ENCODE peak calls at places on chromosomes 7 and 10, in four cellular contexts. N is left ventricle myocardium inferior, L is CD14-positive monocyte, G is hepatocyte. E is an unnamed sample.

GRCh38 chr7:98285132-98286092 is 3.9 kb downstream of the BRI3 start:
- DNase-seq in L (no peak), G (no peak), N (no peak), E (no peak)

GRCh38 chr7:130268463-130269317 is 2.0 kb downstream of the CPA2 start:
- DNase-seq in G (no peak), N (no peak), L (no peak), E (no peak)

GRCh38 chr7:43586251-43586900 is 3.5 kb downstream of the STK17A start:
- DNase-seq in G (no peak), N (no peak), L (no peak), E (no peak)

GRCh38 chr10:3043512-3044368 is 23.6 kb upstream of the PFKP start:
- DNase-seq in G (peak; percentile 83), N (peak; percentile 52), L (no peak), E (no peak)

GRCh38 chr7:64875258-64875657 is 27.8 kb upstream of the ZNF273 start:
- DNase-seq in L (no peak), N (no peak), G (no peak), E (no peak)

GRCh38 chr7:95749044-95749443 is 23.3 kb upstream of the DYNC1I1 start:
- DNase-seq in G (no peak), N (no peak), L (no peak), E (no peak)

GRCh38 chr7:82247814-82248433 is 195.7 kb downstream of the CACNA2D1 start:
- DNase-seq in G (no peak), L (no peak), N (no peak), E (no peak)

GRCh38 chr7:17774701-17775288 is 165.5 kb downstream of the SNX13 start:
- DNase-seq in N (no peak), G (no peak), L (no peak), E (no peak)

GRCh38 chr7:73770002-73770859 is at the start of gene CLDN3:
- DNase-seq in G (peak; percentile 94), N (no peak), L (no peak), E (peak; percentile 95)

GRCh38 chr7:157538735-157539134 is 201.9 kb downstream of the DNAJB6 start:
- DNase-seq in N (no peak), G (no peak), L (no peak), E (no peak)

GRCh38 chr7:153413199-153413539 is 639.0 kb upstream of the DPP6 start:
- DNase-seq in G (no peak), L (no peak), N (no peak), E (no peak)

GRCh38 chr7:32178731-32179366 is 108.6 kb upstream of the PDE1C start:
- DNase-seq in G (no peak), L (no peak), N (no peak), E (no peak)

GRCh38 chr10:115355162-115355760 is 262.1 kb downstream of the ATRNL1 start:
- DNase-seq in N (no peak), L (no peak), G (peak; percentile 82), E (no peak)

GRCh38 chr10:31147220-31147608 is 115.5 kb upstream of the ZNF438 start:
- DNase-seq in N (no peak), L (no peak), G (no peak), E (no peak)

GRCh38 chr10:18469125-18469524 is 182.3 kb downstream of the NSUN6 start:
- DNase-seq in G (no peak), L (no peak), N (no peak), E (no peak)

GRCh38 chr10:18474111-18474455 is 177.3 kb downstream of the NSUN6 start:
- DNase-seq in L (no peak), G (no peak), N (no peak), E (no peak)

GRCh38 chr10:18476283-18476682 is 175.1 kb downstream of the NSUN6 start:
- DNase-seq in L (no peak), N (no peak), G (no peak), E (no peak)

GRCh38 chr10:18473424-18474110 is 177.8 kb downstream of the NSUN6 start:
- DNase-seq in L (no peak), G (peak; percentile 43), N (no peak), E (no peak)

GRCh38 chr10:18472977-18473376 is 178.4 kb downstream of the NSUN6 start:
- DNase-seq in L (no peak), N (no peak), G (peak; percentile 23), E (no peak)
- TF ChIP-seq CTCF in L (no peak), N (peak; percentile 33), G (peak; percentile 29), E (peak; percentile 13)

DNA sequence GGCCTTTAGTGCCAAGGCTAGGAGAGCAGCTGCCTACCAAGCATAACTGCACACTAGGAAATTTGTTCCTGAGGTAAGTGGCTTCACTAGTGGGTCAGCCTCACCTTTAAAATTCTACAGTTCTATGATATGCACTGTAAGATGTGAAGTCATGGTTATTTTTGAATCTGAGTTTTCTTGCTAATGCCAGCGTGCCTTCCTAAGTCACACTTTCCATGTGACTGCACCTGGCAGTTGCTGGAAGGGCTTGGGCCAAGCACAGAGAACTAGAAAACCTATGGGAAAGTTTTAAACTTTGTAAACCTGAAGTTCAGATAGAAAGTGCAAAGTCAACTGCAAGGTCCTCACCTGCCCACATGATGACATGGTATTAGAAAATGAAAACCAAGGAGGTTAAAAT is 42.5 kb downstream of the STEAP1B start:
- DNase-seq in L (no peak), G (no peak), N (no peak), E (no peak)
- TF ChIP-seq CTCF in L (no peak), G (no peak), N (no peak), E (no peak)

GRCh38 chr7:20713792-20714191 is 72.9 kb downstream of the SP8 start:
- DNase-seq in L (no peak), N (no peak), G (no peak), E (no peak)
- TF ChIP-seq CTCF in L (no peak), N (no peak), G (no peak), E (no peak)

GRCh38 chr7:155252388-155252957 is 45.2 kb upstream of the INSIG1 start:
- DNase-seq in L (no peak), G (no peak), N (no peak), E (no peak)
- TF ChIP-seq CTCF in L (no peak), G (no peak), N (no peak), E (no peak)

GRCh38 chr7:75866129-75866496 is 12.7 kb upstream of the RHBDD2 start:
- DNase-seq in N (no peak), L (no peak), G (no peak), E (no peak)

GRCh38 chr7:75869776-75870379 is 9.0 kb upstream of the RHBDD2 start:
- DNase-seq in L (no peak), G (no peak), N (no peak), E (no peak)

GRCh38 chr7:75867390-75867717 is 11.5 kb upstream of the RHBDD2 start:
- DNase-seq in G (no peak), N (no peak), L (no peak), E (no peak)

GRCh38 chr7:75868153-75868552 is 10.7 kb upstream of the RHBDD2 start:
- DNase-seq in G (no peak), N (no peak), L (no peak), E (no peak)

DNA sequence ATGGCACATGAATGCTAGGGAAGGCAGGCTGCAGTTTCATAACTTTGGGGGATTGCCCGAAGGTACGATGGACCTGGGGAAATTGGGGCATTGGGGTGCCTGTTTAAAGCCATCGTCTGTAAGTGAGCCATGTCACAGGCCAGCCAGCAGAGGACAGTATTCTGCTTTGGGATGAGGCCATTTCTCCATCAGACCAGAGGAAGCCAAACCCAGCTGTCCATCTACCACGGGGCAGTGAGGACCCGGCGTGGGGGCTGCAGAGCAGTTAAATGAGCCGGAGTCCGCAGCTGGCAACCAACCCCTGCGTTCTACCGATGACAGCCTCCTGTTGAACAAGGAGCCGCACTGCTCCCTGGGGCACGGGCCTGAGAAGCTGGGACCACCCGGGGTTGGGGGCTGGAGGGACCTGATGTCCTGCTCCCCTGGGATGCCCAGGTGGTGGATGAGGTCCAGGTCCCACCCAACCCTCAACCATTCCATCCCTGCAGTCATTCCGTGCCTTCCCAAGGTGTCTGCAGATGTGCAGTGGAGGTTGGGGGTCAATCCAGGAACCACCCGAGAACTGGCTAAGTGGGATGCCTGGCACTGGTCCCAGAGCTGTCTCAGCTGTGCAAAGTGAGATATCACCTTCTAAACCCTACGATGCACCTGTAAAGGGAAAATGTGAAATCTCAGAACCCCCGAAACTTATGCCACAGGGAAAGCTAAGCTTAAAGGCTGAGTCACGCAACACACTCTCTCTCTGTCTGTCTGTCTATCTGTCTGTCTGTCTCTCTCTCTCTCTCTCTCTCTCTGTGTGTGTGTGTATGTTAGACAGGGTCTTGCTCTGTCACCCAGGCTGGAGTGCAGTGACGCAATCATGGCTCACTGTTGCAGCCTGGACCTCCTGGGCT is 12.1 kb upstream of the RHBDD2 start:
- DNase-seq in N (peak; percentile 45), G (peak; percentile 76), L (peak; percentile 61), E (peak; percentile 75)
- TF ChIP-seq CTCF in N (peak; percentile 98), G (peak; percentile 74), L (peak; percentile 92), E (peak; percentile 93)